ENCODE peak calls at places on chromosomes 5 and 9, in four cellular contexts. One of them, this sample, is unnamed.

GRCh38 chr5:39158127-39158593 is 61.2 kb downstream of the FYB1 start:
- DNase-seq in HCT116: no peak
- DNase-seq in K562: peak
- DNase-seq in HepG2: no peak
- DNase-seq in this sample: no peak

GRCh38 chr9:87479801-87480201 is 17.9 kb upstream of the DAPK1 start:
- DNase-seq in HCT116: no peak
- DNase-seq in K562: peak
- DNase-seq in HepG2: peak
- DNase-seq in this sample: no peak

GRCh38 chr5:68533571-68534051 is 318.1 kb downstream of the PIK3R1 start:
- DNase-seq in HCT116: no peak
- DNase-seq in K562: no peak
- DNase-seq in HepG2: no peak
- DNase-seq in this sample: no peak

GRCh38 chr9:15246688-15247087 is 60.3 kb downstream of the TTC39B start:
- DNase-seq in HCT116: peak
- DNase-seq in K562: no peak
- DNase-seq in HepG2: no peak
- DNase-seq in this sample: no peak

GRCh38 chr5:94778712-94779111 is 160.2 kb downstream of the SLF1 start:
- DNase-seq in HCT116: no peak
- DNase-seq in K562: no peak
- DNase-seq in HepG2: no peak
- DNase-seq in this sample: no peak

GRCh38 chr9:22238809-22239684 is 207.6 kb upstream of the DMRTA1 start:
- DNase-seq in HCT116: peak
- DNase-seq in K562: no peak
- DNase-seq in HepG2: peak
- DNase-seq in this sample: no peak

GRCh38 chr5:17190242-17190778 is 27.1 kb upstream of the BASP1 start:
- DNase-seq in HCT116: peak
- DNase-seq in K562: peak
- DNase-seq in HepG2: peak
- DNase-seq in this sample: peak

GRCh38 chr9:33465096-33465495 is 8.6 kb downstream of the NOL6 start:
- DNase-seq in HCT116: no peak
- DNase-seq in K562: no peak
- DNase-seq in HepG2: no peak
- DNase-seq in this sample: no peak

GRCh38 chr9:22158983-22159382 is 149.9 kb upstream of the CDKN2B start:
- DNase-seq in HCT116: peak
- DNase-seq in K562: no peak
- DNase-seq in HepG2: peak
- DNase-seq in this sample: no peak

GRCh38 chr9:14389622-14390021 is 75.7 kb upstream of the NFIB start:
- DNase-seq in HCT116: no peak
- DNase-seq in K562: no peak
- DNase-seq in HepG2: no peak
- DNase-seq in this sample: no peak

GRCh38 chr9:134413890-134414731 is 87.9 kb downstream of the RXRA start:
- DNase-seq in HCT116: peak
- DNase-seq in K562: no peak
- DNase-seq in HepG2: no peak
- DNase-seq in this sample: no peak

GRCh38 chr5:7850533-7851239 is at the start of gene CFAP90:
- DNase-seq in HCT116: no peak
- DNase-seq in K562: no peak
- DNase-seq in HepG2: peak
- DNase-seq in this sample: no peak

GRCh38 chr9:21415492-21416267 is 6.8 kb downstream of the IFNA8 start:
- DNase-seq in HCT116: no peak
- DNase-seq in K562: no peak
- DNase-seq in HepG2: no peak
- DNase-seq in this sample: no peak

GRCh38 chr5:124712724-124713305 is 33.6 kb downstream of the ZNF608 start:
- DNase-seq in HCT116: no peak
- DNase-seq in K562: no peak
- DNase-seq in HepG2: no peak
- DNase-seq in this sample: no peak

GRCh38 chr5:139744471-139745120 is 51.0 kb upstream of the PSD2 start:
- DNase-seq in HCT116: no peak
- DNase-seq in K562: no peak
- DNase-seq in HepG2: no peak
- DNase-seq in this sample: no peak

GRCh38 chr5:132877938-132878337 is 4.5 kb downstream of the LEAP2 start:
- DNase-seq in HCT116: no peak
- DNase-seq in K562: no peak
- DNase-seq in HepG2: no peak
- DNase-seq in this sample: no peak
- H3K27ac ChIP-seq in HCT116: no peak
- H3K27ac ChIP-seq in K562: no peak
- H3K27ac ChIP-seq in HepG2: peak
- H3K27ac ChIP-seq in this sample: no peak

DNA sequence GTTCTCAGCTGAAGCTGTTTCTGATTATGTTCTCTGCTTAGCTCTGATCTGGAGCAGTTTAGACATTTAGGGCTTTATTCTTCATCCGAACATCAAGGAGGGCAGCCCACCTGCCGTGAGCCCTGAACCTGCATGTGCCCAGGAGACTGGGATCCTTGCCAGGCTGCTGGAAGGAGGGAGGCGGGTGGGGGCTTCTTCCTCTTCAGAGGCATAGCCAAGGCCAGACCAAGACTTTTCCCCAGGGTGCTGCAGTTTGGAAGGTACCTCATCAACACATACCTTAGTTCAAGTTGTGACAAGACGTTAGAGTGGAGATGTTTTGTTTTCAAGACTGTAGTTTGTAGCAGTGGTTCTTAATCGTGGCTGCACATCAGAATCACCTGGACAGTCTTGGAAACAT is 64.9 kb downstream of the RALGPS1 start:
- DNase-seq in HCT116: no peak
- DNase-seq in K562: no peak
- DNase-seq in HepG2: no peak
- DNase-seq in this sample: no peak
- TF ChIP-seq TCF7L2 in HCT116: no peak
- TF ChIP-seq TCF7L2 in K562: no peak
- TF ChIP-seq TCF7L2 in HepG2: no peak
- TF ChIP-seq TCF7L2 in this sample: no peak

GRCh38 chr5:59814563-59814872 is 79.0 kb downstream of the PDE4D start:
- DNase-seq in HCT116: no peak
- DNase-seq in K562: no peak
- DNase-seq in HepG2: no peak
- DNase-seq in this sample: no peak

GRCh38 chr5:59810041-59810440 is 83.5 kb downstream of the PDE4D start:
- DNase-seq in HCT116: peak
- DNase-seq in K562: peak
- DNase-seq in HepG2: peak
- DNase-seq in this sample: no peak

GRCh38 chr5:59816901-59817300 is 76.6 kb downstream of the PDE4D start:
- DNase-seq in HCT116: no peak
- DNase-seq in K562: no peak
- DNase-seq in HepG2: no peak
- DNase-seq in this sample: no peak

GRCh38 chr5:59817536-59817935 is 76.0 kb downstream of the PDE4D start:
- DNase-seq in HCT116: no peak
- DNase-seq in K562: no peak
- DNase-seq in HepG2: no peak
- DNase-seq in this sample: no peak

GRCh38 chr5:59813761-59814562 is 79.6 kb downstream of the PDE4D start:
- DNase-seq in HCT116: peak
- DNase-seq in K562: peak
- DNase-seq in HepG2: peak
- DNase-seq in this sample: peak
- TF ChIP-seq CTCF in HCT116: peak
- TF ChIP-seq CTCF in K562: peak
- TF ChIP-seq CTCF in HepG2: peak
- TF ChIP-seq CTCF in this sample: peak

DNA sequence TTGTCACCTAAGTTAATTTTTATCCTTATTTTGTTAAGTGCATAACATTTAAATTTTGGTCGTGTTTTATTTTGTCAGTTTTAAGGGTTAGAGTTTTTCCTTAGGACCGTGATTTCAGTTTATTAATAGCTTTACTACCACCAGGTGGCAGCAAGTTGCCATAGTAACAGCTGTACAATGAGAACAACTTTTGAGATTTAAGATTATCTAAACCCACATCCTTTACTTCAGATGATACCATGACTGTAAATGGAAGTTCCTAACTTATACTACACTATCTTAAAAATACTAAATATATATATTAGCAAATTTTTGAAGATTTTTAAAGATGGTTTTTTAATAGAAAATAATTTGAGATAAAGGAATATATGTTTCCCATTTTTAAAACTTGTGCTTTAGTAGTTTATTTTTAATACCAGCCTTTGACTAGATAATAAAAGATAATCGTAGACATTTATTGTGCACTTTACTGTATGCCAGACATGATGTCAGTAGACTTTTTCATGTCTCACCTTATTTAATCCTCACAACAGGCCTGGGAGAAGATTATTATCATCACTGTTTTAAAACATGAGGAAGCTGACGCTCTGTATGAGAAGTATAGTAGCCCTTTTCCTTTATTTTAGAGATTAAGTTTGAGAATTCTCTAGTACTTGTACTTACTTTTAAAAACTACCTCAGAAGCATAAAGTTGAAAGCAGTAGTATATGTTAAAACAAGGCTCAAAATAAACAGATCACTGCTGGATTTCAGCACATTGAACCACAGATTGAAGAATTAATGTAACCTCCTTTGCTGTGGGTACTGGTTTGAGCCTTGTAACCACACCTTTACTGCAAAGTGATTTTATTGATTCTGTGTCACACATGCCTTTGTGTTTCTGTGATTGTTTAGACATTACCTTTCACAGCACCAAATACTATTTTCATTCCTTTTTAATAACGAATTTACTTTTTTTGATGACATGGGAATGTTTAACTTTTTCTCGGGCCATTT is 27.5 kb downstream of the SREK1 start:
- DNase-seq in HCT116: no peak
- DNase-seq in K562: peak
- DNase-seq in HepG2: peak
- DNase-seq in this sample: no peak
- H3K27ac ChIP-seq in HCT116: no peak
- H3K27ac ChIP-seq in K562: no peak
- H3K27ac ChIP-seq in HepG2: no peak
- H3K27ac ChIP-seq in this sample: no peak

GRCh38 chr5:97854871-97855762 is 672.1 kb upstream of the RIOK2 start:
- DNase-seq in HCT116: no peak
- DNase-seq in K562: no peak
- DNase-seq in HepG2: no peak
- DNase-seq in this sample: no peak
- TF ChIP-seq TCF7L2 in HCT116: no peak
- TF ChIP-seq TCF7L2 in K562: no peak
- TF ChIP-seq TCF7L2 in HepG2: no peak
- TF ChIP-seq TCF7L2 in this sample: no peak

GRCh38 chr9:17793713-17794622 is 215.1 kb downstream of the SH3GL2 start:
- DNase-seq in HCT116: peak
- DNase-seq in K562: no peak
- DNase-seq in HepG2: peak
- DNase-seq in this sample: no peak
- TF ChIP-seq CTCF in HCT116: no peak
- TF ChIP-seq CTCF in K562: no peak
- TF ChIP-seq CTCF in HepG2: peak
- TF ChIP-seq CTCF in this sample: peak

GRCh38 chr9:129891519-129891918 is 56.3 kb downstream of the USP20 start:
- DNase-seq in HCT116: no peak
- DNase-seq in K562: no peak
- DNase-seq in HepG2: no peak
- DNase-seq in this sample: no peak

GRCh38 chr9:129889936-129890717 is 54.9 kb downstream of the USP20 start:
- DNase-seq in HCT116: no peak
- DNase-seq in K562: no peak
- DNase-seq in HepG2: no peak
- DNase-seq in this sample: no peak

GRCh38 chr9:129888085-129888808 is 53.0 kb downstream of the USP20 start:
- DNase-seq in HCT116: no peak
- DNase-seq in K562: peak
- DNase-seq in HepG2: no peak
- DNase-seq in this sample: no peak

GRCh38 chr9:129888809-129889460 is 53.7 kb downstream of the USP20 start:
- DNase-seq in HCT116: no peak
- DNase-seq in K562: no peak
- DNase-seq in HepG2: no peak
- DNase-seq in this sample: no peak

GRCh38 chr9:129889461-129889935 is 54.2 kb downstream of the USP20 start:
- DNase-seq in HCT116: no peak
- DNase-seq in K562: no peak
- DNase-seq in HepG2: no peak
- DNase-seq in this sample: no peak
- H3K27ac ChIP-seq in HCT116: no peak
- H3K27ac ChIP-seq in K562: no peak
- H3K27ac ChIP-seq in HepG2: no peak
- H3K27ac ChIP-seq in this sample: no peak

DNA sequence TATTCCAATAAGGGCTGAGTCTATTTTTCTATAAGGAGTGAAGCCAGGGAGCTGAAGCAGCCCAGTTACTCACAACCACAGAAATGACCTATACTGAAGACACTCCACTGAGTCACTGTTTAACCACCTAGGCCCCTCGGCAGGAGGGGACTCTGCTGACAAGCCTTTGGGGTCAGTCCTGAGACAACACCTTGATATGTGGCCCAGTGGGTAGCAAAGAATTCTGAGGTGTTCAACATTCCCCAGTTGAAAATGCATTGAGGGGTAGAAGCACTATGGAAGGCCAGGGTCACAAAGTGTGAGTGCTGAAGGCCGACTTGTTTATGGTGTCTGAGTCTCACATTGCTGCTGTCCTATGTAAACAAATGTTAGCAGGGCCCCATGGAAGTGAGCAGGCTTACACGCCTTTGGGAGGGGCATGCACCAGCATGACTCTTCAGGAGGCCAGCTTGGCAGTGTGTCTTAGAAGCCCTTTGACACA is 112.6 kb upstream of the NFIL3 start:
- DNase-seq in HCT116: peak
- DNase-seq in K562: no peak
- DNase-seq in HepG2: peak
- DNase-seq in this sample: peak
- TF ChIP-seq TCF7L2 in HCT116: no peak
- TF ChIP-seq TCF7L2 in K562: no peak
- TF ChIP-seq TCF7L2 in HepG2: no peak
- TF ChIP-seq TCF7L2 in this sample: no peak

GRCh38 chr5:78984611-78985406 is at the start of gene ARSB:
- DNase-seq in HCT116: peak
- DNase-seq in K562: peak
- DNase-seq in HepG2: peak
- DNase-seq in this sample: peak
- TF ChIP-seq CTCF in HCT116: no peak
- TF ChIP-seq CTCF in K562: peak
- TF ChIP-seq CTCF in HepG2: peak
- TF ChIP-seq CTCF in this sample: peak